ENCODE peak calls at places on chromosomes 4 and X, in six cellular contexts. One of them, this sample, is unnamed.

GRCh38 chr4:182593864-182594263 is 323.3 kb downstream of the DCTD start:
- DNase-seq in endothelial cell: no peak
- DNase-seq in brain pericyte: no peak
- DNase-seq in ecto neural progenitor cell: no peak
- DNase-seq in BE2C: no peak
- DNase-seq in CD4-positive, alpha-beta T cell: no peak
- DNase-seq in this sample: no peak

GRCh38 chr4:7252510-7253340 is 60.4 kb downstream of the SORCS2 start:
- DNase-seq in endothelial cell: no peak
- DNase-seq in brain pericyte: no peak
- DNase-seq in ecto neural progenitor cell: no peak
- DNase-seq in BE2C: no peak
- DNase-seq in CD4-positive, alpha-beta T cell: no peak
- DNase-seq in this sample: no peak

GRCh38 chr4:126799471-126799870 is 833.3 kb upstream of the INTU start:
- DNase-seq in endothelial cell: no peak
- DNase-seq in brain pericyte: no peak
- DNase-seq in ecto neural progenitor cell: no peak
- DNase-seq in BE2C: no peak
- DNase-seq in CD4-positive, alpha-beta T cell: no peak
- DNase-seq in this sample: no peak

GRCh38 chrX:136586386-136586785 is 54.4 kb downstream of the VGLL1 start:
- DNase-seq in endothelial cell: no peak
- DNase-seq in brain pericyte: no peak
- DNase-seq in ecto neural progenitor cell: no peak
- DNase-seq in BE2C: no peak
- DNase-seq in CD4-positive, alpha-beta T cell: peak; percentile 6
- DNase-seq in this sample: no peak

GRCh38 chr4:109016200-109016599 is 253.3 kb upstream of the ETNPPL start:
- DNase-seq in endothelial cell: no peak
- DNase-seq in brain pericyte: no peak
- DNase-seq in ecto neural progenitor cell: no peak
- DNase-seq in BE2C: no peak
- DNase-seq in CD4-positive, alpha-beta T cell: no peak
- DNase-seq in this sample: no peak

GRCh38 chr4:22553560-22553959 is 37.7 kb upstream of the ADGRA3 start:
- DNase-seq in endothelial cell: no peak
- DNase-seq in brain pericyte: no peak
- DNase-seq in ecto neural progenitor cell: no peak
- DNase-seq in BE2C: no peak
- DNase-seq in CD4-positive, alpha-beta T cell: no peak
- DNase-seq in this sample: no peak

GRCh38 chrX:109619816-109620215 is 5.2 kb downstream of the KCNE5 start:
- DNase-seq in endothelial cell: no peak
- DNase-seq in brain pericyte: no peak
- DNase-seq in ecto neural progenitor cell: no peak
- DNase-seq in BE2C: no peak
- DNase-seq in CD4-positive, alpha-beta T cell: no peak
- DNase-seq in this sample: no peak

GRCh38 chr4:137647375-137647774 is 115.1 kb upstream of the PCDH18 start:
- DNase-seq in endothelial cell: no peak
- DNase-seq in brain pericyte: no peak
- DNase-seq in ecto neural progenitor cell: no peak
- DNase-seq in BE2C: no peak
- DNase-seq in CD4-positive, alpha-beta T cell: no peak
- DNase-seq in this sample: no peak

GRCh38 chr4:8517946-8518345 is 62.2 kb upstream of the GPR78 start:
- DNase-seq in endothelial cell: no peak
- DNase-seq in brain pericyte: no peak
- DNase-seq in ecto neural progenitor cell: no peak
- DNase-seq in BE2C: no peak
- DNase-seq in CD4-positive, alpha-beta T cell: no peak
- DNase-seq in this sample: no peak

GRCh38 chr4:139942284-139942683 is 211.7 kb downstream of the MAML3 start:
- DNase-seq in endothelial cell: no peak
- DNase-seq in brain pericyte: no peak
- DNase-seq in ecto neural progenitor cell: no peak
- DNase-seq in BE2C: peak; percentile 56
- DNase-seq in CD4-positive, alpha-beta T cell: no peak
- DNase-seq in this sample: no peak

GRCh38 chr4:176404591-176404990 is 84.8 kb downstream of the SPCS3 start:
- DNase-seq in endothelial cell: no peak
- DNase-seq in brain pericyte: no peak
- DNase-seq in ecto neural progenitor cell: no peak
- DNase-seq in BE2C: no peak
- DNase-seq in CD4-positive, alpha-beta T cell: no peak
- DNase-seq in this sample: no peak

GRCh38 chrX:119477812-119478232 is 9.6 kb downstream of the SLC25A5 start:
- DNase-seq in endothelial cell: no peak
- DNase-seq in brain pericyte: no peak
- DNase-seq in ecto neural progenitor cell: no peak
- DNase-seq in BE2C: no peak
- DNase-seq in CD4-positive, alpha-beta T cell: no peak
- DNase-seq in this sample: no peak

GRCh38 chr4:114599231-114600065 is 841 bp downstream of the UGT8 start:
- DNase-seq in endothelial cell: peak; percentile 22
- DNase-seq in brain pericyte: no peak
- DNase-seq in ecto neural progenitor cell: peak; percentile 67
- DNase-seq in BE2C: peak; percentile 6
- DNase-seq in CD4-positive, alpha-beta T cell: no peak
- DNase-seq in this sample: peak; percentile 11

GRCh38 chr4:169634975-169635374 is 14.6 kb downstream of the CLCN3 start:
- DNase-seq in endothelial cell: no peak
- DNase-seq in brain pericyte: no peak
- DNase-seq in ecto neural progenitor cell: no peak
- DNase-seq in BE2C: no peak
- DNase-seq in CD4-positive, alpha-beta T cell: no peak
- DNase-seq in this sample: no peak

GRCh38 chr4:139655116-139655515 is 10.5 kb upstream of the MGST2 start:
- DNase-seq in endothelial cell: peak; percentile 26
- DNase-seq in brain pericyte: no peak
- DNase-seq in ecto neural progenitor cell: no peak
- DNase-seq in BE2C: peak; percentile 47
- DNase-seq in CD4-positive, alpha-beta T cell: no peak
- DNase-seq in this sample: no peak

GRCh38 chr4:153259679-153260078 is 55.4 kb downstream of the TRIM2 start:
- DNase-seq in endothelial cell: no peak
- DNase-seq in brain pericyte: no peak
- DNase-seq in ecto neural progenitor cell: no peak
- DNase-seq in BE2C: no peak
- DNase-seq in CD4-positive, alpha-beta T cell: no peak
- DNase-seq in this sample: no peak

GRCh38 chr4:8585721-8586161 is 5.5 kb downstream of the GPR78 start:
- DNase-seq in endothelial cell: no peak
- DNase-seq in brain pericyte: no peak
- DNase-seq in ecto neural progenitor cell: peak; percentile 36
- DNase-seq in BE2C: no peak
- DNase-seq in CD4-positive, alpha-beta T cell: no peak
- DNase-seq in this sample: no peak

GRCh38 chrX:130834149-130834548 is 68.9 kb downstream of the ENOX2 start:
- DNase-seq in endothelial cell: peak; percentile 2
- DNase-seq in brain pericyte: no peak
- DNase-seq in ecto neural progenitor cell: no peak
- DNase-seq in BE2C: peak; percentile 9
- DNase-seq in CD4-positive, alpha-beta T cell: no peak
- DNase-seq in this sample: no peak

GRCh38 chrX:150478496-150479492 is 89.6 kb upstream of the MTM1 start:
- DNase-seq in endothelial cell: no peak
- DNase-seq in brain pericyte: no peak
- DNase-seq in ecto neural progenitor cell: no peak
- DNase-seq in BE2C: no peak
- DNase-seq in CD4-positive, alpha-beta T cell: no peak
- DNase-seq in this sample: no peak

GRCh38 chrX:150627957-150628356 is 59.5 kb downstream of the MTM1 start:
- DNase-seq in endothelial cell: no peak
- DNase-seq in brain pericyte: no peak
- DNase-seq in ecto neural progenitor cell: no peak
- DNase-seq in BE2C: no peak
- DNase-seq in CD4-positive, alpha-beta T cell: no peak
- DNase-seq in this sample: no peak

GRCh38 chrX:155216940-155217450 is 735 bp downstream of the VBP1 start:
- DNase-seq in endothelial cell: no peak
- DNase-seq in brain pericyte: no peak
- DNase-seq in ecto neural progenitor cell: no peak
- DNase-seq in BE2C: peak; percentile 5
- DNase-seq in CD4-positive, alpha-beta T cell: no peak
- DNase-seq in this sample: no peak

GRCh38 chr4:142406917-142407501 is 439.1 kb downstream of the INPP4B start:
- DNase-seq in endothelial cell: no peak
- DNase-seq in brain pericyte: no peak
- DNase-seq in ecto neural progenitor cell: no peak
- DNase-seq in BE2C: no peak
- DNase-seq in CD4-positive, alpha-beta T cell: peak; percentile 29
- DNase-seq in this sample: no peak

GRCh38 chr4:40617903-40618302 is 11.8 kb downstream of the RBM47 start:
- DNase-seq in endothelial cell: no peak
- DNase-seq in brain pericyte: no peak
- DNase-seq in ecto neural progenitor cell: no peak
- DNase-seq in BE2C: no peak
- DNase-seq in CD4-positive, alpha-beta T cell: no peak
- DNase-seq in this sample: no peak

GRCh38 chr4:71126719-71127118 is 133.3 kb downstream of the DCK start:
- DNase-seq in endothelial cell: no peak
- DNase-seq in brain pericyte: no peak
- DNase-seq in ecto neural progenitor cell: no peak
- DNase-seq in BE2C: no peak
- DNase-seq in CD4-positive, alpha-beta T cell: no peak
- DNase-seq in this sample: no peak

GRCh38 chr4:63080929-63081328 is 1328.3 kb downstream of the TECRL start:
- DNase-seq in endothelial cell: no peak
- DNase-seq in brain pericyte: no peak
- DNase-seq in ecto neural progenitor cell: no peak
- DNase-seq in BE2C: no peak
- DNase-seq in CD4-positive, alpha-beta T cell: no peak
- DNase-seq in this sample: no peak

GRCh38 chrX:137428777-137429564 is 137.0 kb upstream of the ZIC3 start:
- DNase-seq in endothelial cell: peak; percentile 42
- DNase-seq in brain pericyte: no peak
- DNase-seq in ecto neural progenitor cell: peak; percentile 70
- DNase-seq in BE2C: no peak
- DNase-seq in CD4-positive, alpha-beta T cell: no peak
- DNase-seq in this sample: no peak

GRCh38 chr4:155972098-155972497 is 18.4 kb upstream of the CTSO start:
- DNase-seq in endothelial cell: no peak
- DNase-seq in brain pericyte: no peak
- DNase-seq in ecto neural progenitor cell: no peak
- DNase-seq in BE2C: no peak
- DNase-seq in CD4-positive, alpha-beta T cell: no peak
- DNase-seq in this sample: no peak

GRCh38 chr4:165199722-165200121 is 7.6 kb upstream of the KLHL2 start:
- DNase-seq in endothelial cell: no peak
- DNase-seq in brain pericyte: no peak
- DNase-seq in ecto neural progenitor cell: no peak
- DNase-seq in BE2C: no peak
- DNase-seq in CD4-positive, alpha-beta T cell: no peak
- DNase-seq in this sample: no peak

GRCh38 chrX:115054876-115055275 is 37.5 kb upstream of the IL13RA2 start:
- DNase-seq in endothelial cell: no peak
- DNase-seq in brain pericyte: no peak
- DNase-seq in ecto neural progenitor cell: no peak
- DNase-seq in BE2C: no peak
- DNase-seq in CD4-positive, alpha-beta T cell: no peak
- DNase-seq in this sample: no peak

This sample was measured in iPS DF 6.9.